ENCODE peak calls at places on chromosomes 11 and 22, in seven cellular contexts. S is adrenal gland, A is tibial artery, V is prostate gland, Q is psoas muscle, B is A549, R is GM12878. K is an unnamed sample.

GRCh38 chr22:49760630-49761571 is 66.8 kb downstream of the BRD1 start:
- DNase-seq in S (no peak), A (peak), V (no peak), Q (peak), B (no peak), R (peak), K (peak)

GRCh38 chr22:46323126-46323525 is 12.4 kb upstream of the TRMU start:
- DNase-seq in S (no peak), A (no peak), V (no peak), Q (no peak), B (no peak), R (no peak), K (no peak)

GRCh38 chr11:2724653-2725366 is 25.0 kb upstream of the KCNQ1OT1 start:
- DNase-seq in S (no peak), A (no peak), V (no peak), Q (peak), B (no peak), R (no peak), K (no peak)

GRCh38 chr22:30751529-30751928 is 56.9 kb downstream of the OSBP2 start:
- DNase-seq in S (no peak), A (no peak), V (no peak), Q (no peak), B (no peak), R (no peak), K (no peak)

GRCh38 chr11:28794405-28794804 is 686.2 kb downstream of the METTL15 start:
- DNase-seq in S (no peak), A (no peak), V (no peak), Q (no peak), B (no peak), R (no peak), K (no peak)

GRCh38 chr11:27229511-27230174 is 133.4 kb downstream of the CCDC34 start:
- DNase-seq in S (no peak), A (no peak), V (no peak), Q (no peak), B (no peak), R (no peak), K (no peak)

GRCh38 chr11:107018274-107018901 is at the start of gene GUCY1A2:
- DNase-seq in S (no peak), A (no peak), V (peak), Q (peak), B (no peak), R (no peak), K (peak)

GRCh38 chr11:7469351-7469865 is 15.9 kb upstream of the OLFML1 start:
- DNase-seq in S (no peak), A (no peak), V (no peak), Q (no peak), B (no peak), R (no peak), K (no peak)

GRCh38 chr22:41286639-41287091 is 678 bp upstream of the RANGAP1 start:
- DNase-seq in S (no peak), A (no peak), V (peak), Q (no peak), B (no peak), R (peak), K (peak)

GRCh38 chr11:31870609-31871309 is 59.6 kb upstream of the PAX6 start:
- DNase-seq in S (peak), A (no peak), V (peak), Q (peak), B (peak), R (no peak), K (peak)

GRCh38 chr22:23073506-23074229 is 3.3 kb downstream of the GNAZ start:
- DNase-seq in S (peak), A (peak), V (no peak), Q (peak), B (no peak), R (no peak), K (no peak)

GRCh38 chr22:43053176-43053575 is 36.0 kb downstream of the TTLL1 start:
- DNase-seq in S (no peak), A (no peak), V (no peak), Q (no peak), B (no peak), R (no peak), K (no peak)

GRCh38 chr11:93512073-93512475 is 31.1 kb downstream of the SMCO4 start:
- DNase-seq in S (no peak), A (no peak), V (no peak), Q (no peak), B (no peak), R (peak), K (no peak)

GRCh38 chr11:123137496-123138270 is 57.4 kb downstream of the CLMP start:
- DNase-seq in S (peak), A (peak), V (no peak), Q (peak), B (no peak), R (no peak), K (peak)

GRCh38 chr11:32374261-32374711 is 61.1 kb downstream of the WT1 start:
- DNase-seq in S (no peak), A (no peak), V (no peak), Q (no peak), B (peak), R (peak), K (peak)

GRCh38 chr22:49734882-49735281 is 92.8 kb downstream of the BRD1 start:
- DNase-seq in S (no peak), A (peak), V (no peak), Q (no peak), B (no peak), R (no peak), K (no peak)

GRCh38 chr11:10386861-10387208 is 68.2 kb upstream of the AMPD3 start:
- DNase-seq in S (no peak), A (no peak), V (no peak), Q (no peak), B (no peak), R (no peak), K (no peak)

GRCh38 chr22:38802671-38803121 is 8.8 kb upstream of the DNAL4 start:
- DNase-seq in S (peak), A (peak), V (peak), Q (peak), B (peak), R (no peak), K (no peak)

GRCh38 chr11:90468923-90469322 is 246.1 kb upstream of the CHORDC1 start:
- DNase-seq in S (no peak), A (no peak), V (no peak), Q (no peak), B (no peak), R (no peak), K (no peak)

GRCh38 chr11:71153005-71153395 is 99.4 kb downstream of the SHANK2 start:
- DNase-seq in S (peak), A (no peak), V (no peak), Q (no peak), B (peak), R (no peak), K (no peak)

GRCh38 chr11:114183041-114183511 is 113.1 kb upstream of the NNMT start:
- DNase-seq in S (no peak), A (peak), V (no peak), Q (peak), B (no peak), R (no peak), K (no peak)

GRCh38 chr11:71947498-71947897 is 18.7 kb downstream of the RNF121 start:
- DNase-seq in S (no peak), A (no peak), V (no peak), Q (no peak), B (no peak), R (no peak), K (no peak)

GRCh38 chr11:32016111-32016510 is 74.8 kb upstream of the RCN1 start:
- DNase-seq in S (no peak), A (no peak), V (no peak), Q (no peak), B (no peak), R (no peak), K (no peak)

GRCh38 chr11:127683321-127683720 is 682.8 kb upstream of the KIRREL3 start:
- DNase-seq in S (no peak), A (no peak), V (no peak), Q (no peak), B (no peak), R (no peak), K (no peak)

GRCh38 chr22:50326959-50327710 is at the start of gene DENND6B:
- DNase-seq in S (peak), A (peak), V (peak), Q (peak), B (peak), R (no peak), K (peak)

GRCh38 chr22:48846200-48846599 is 981.5 kb downstream of the BRD1 start:
- DNase-seq in S (no peak), A (no peak), V (no peak), Q (no peak), B (no peak), R (no peak), K (no peak)

GRCh38 chr22:29083576-29084566 is 11.0 kb downstream of the KREMEN1 start:
- DNase-seq in S (no peak), A (no peak), V (no peak), Q (no peak), B (no peak), R (no peak), K (peak)

GRCh38 chr22:37431811-37432707 is 4.8 kb upstream of the ELFN2 start:
- DNase-seq in S (no peak), A (no peak), V (no peak), Q (no peak), B (peak), R (no peak), K (peak)

GRCh38 chr22:38262051-38262795 is 10.6 kb downstream of the TMEM184B start:
- DNase-seq in S (peak), A (peak), V (peak), Q (peak), B (no peak), R (no peak), K (peak)

GRCh38 chr11:3177931-3178330 is 12.8 kb upstream of the OSBPL5 start:
- DNase-seq in S (no peak), A (no peak), V (no peak), Q (no peak), B (no peak), R (no peak), K (no peak)

GRCh38 chr22:47100019-47100418 is 337.6 kb downstream of the TBC1D22A start:
- DNase-seq in S (no peak), A (no peak), V (no peak), Q (no peak), B (no peak), R (no peak), K (no peak)

GRCh38 chr11:4035985-4036384 is 58.6 kb upstream of the RRM1 start:
- DNase-seq in S (no peak), A (no peak), V (no peak), Q (no peak), B (no peak), R (no peak), K (no peak)

GRCh38 chr11:71293961-71294782 is 41.8 kb upstream of the SHANK2 start:
- DNase-seq in S (no peak), A (peak), V (peak), Q (no peak), B (no peak), R (no peak), K (no peak)

GRCh38 chr11:10400856-10401255 is 54.2 kb upstream of the AMPD3 start:
- DNase-seq in S (no peak), A (no peak), V (no peak), Q (no peak), B (no peak), R (no peak), K (no peak)

GRCh38 chr11:59144096-59144495 is 1.4 kb downstream of the FAM111A start:
- DNase-seq in S (no peak), A (no peak), V (no peak), Q (no peak), B (no peak), R (no peak), K (no peak)

GRCh38 chr22:48346311-48346710 is 1481.4 kb downstream of the BRD1 start:
- DNase-seq in S (no peak), A (no peak), V (no peak), Q (peak), B (no peak), R (no peak), K (no peak)

GRCh38 chr11:85718991-85719807 is 33.2 kb upstream of the CCDC89 start:
- DNase-seq in S (peak), A (peak), V (no peak), Q (peak), B (peak), R (no peak), K (no peak)
- H3K4me3 ChIP-seq in S (no peak), A (peak), V (no peak), Q (peak), B (peak), R (no peak), K (no peak)

DNA sequence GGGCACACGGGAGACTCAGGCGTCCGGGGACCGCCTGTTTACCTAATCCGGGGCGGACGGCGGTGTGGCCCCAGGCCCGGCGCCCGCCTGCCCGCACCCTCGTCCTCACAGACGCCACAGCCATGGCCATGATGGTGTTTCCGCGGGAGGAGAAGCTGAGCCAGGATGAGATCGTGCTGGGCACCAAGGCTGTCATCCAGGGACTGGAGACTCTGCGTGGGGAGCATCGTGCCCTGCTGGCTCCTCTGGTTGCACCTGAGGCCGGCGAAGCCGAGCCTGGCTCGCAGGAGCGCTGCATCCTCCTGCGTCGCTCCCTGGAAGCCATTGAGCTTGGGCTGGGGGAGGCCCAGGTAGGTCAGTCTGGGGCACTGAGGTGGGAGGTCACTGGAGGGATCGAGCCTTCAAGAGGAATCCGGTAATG is 10.0 kb upstream of the RAB1B start:
- DNase-seq in S (no peak), A (no peak), V (no peak), Q (no peak), B (no peak), R (no peak), K (no peak)
- TF ChIP-seq CTCF in S (no peak), A (no peak), V (no peak), Q (no peak), B (no peak), R (no peak), K (no peak)

GRCh38 chr11:45209904-45210699 is 63.7 kb downstream of the PRDM11 start:
- DNase-seq in S (peak), A (peak), V (peak), Q (peak), B (no peak), R (no peak), K (peak)

GRCh38 chr11:45209000-45209399 is 62.6 kb downstream of the PRDM11 start:
- DNase-seq in S (no peak), A (no peak), V (no peak), Q (no peak), B (no peak), R (no peak), K (no peak)

GRCh38 chr11:45210846-45211245 is 64.4 kb downstream of the PRDM11 start:
- DNase-seq in S (no peak), A (no peak), V (no peak), Q (peak), B (no peak), R (no peak), K (no peak)

GRCh38 chr11:45208135-45208534 is 61.7 kb downstream of the PRDM11 start:
- DNase-seq in S (no peak), A (no peak), V (peak), Q (no peak), B (no peak), R (no peak), K (no peak)

GRCh38 chr11:45209480-45209879 is 63.0 kb downstream of the PRDM11 start:
- DNase-seq in S (no peak), A (no peak), V (no peak), Q (no peak), B (no peak), R (no peak), K (no peak)
- H3K4me3 ChIP-seq in S (no peak), A (peak), V (no peak), Q (peak), B (no peak), R (no peak), K (no peak)

DNA sequence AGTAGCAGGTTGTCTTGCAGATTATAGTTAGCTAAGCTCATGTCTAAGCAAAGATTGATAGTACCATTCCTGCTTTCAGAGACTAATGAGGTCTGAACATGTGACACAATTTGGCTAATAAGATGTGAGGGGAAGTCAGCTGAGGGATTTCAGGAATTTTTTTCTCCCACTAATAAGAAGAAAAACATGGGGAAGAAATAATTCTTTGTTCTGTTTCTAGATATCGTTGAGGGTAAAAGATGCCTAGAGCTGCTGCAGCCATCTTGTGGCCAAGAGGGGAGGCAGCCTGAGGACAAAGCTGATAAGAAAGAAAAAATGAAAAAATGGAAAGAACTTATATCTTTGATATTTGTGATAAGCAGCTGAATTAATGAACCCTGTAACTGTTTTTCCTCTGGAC is 1334.4 kb downstream of the LRRC4C start:
- DNase-seq in S (no peak), A (no peak), V (no peak), Q (no peak), B (no peak), R (no peak), K (no peak)
- TF ChIP-seq CTCF in S (no peak), A (no peak), V (no peak), Q (no peak), B (no peak), R (peak), K (no peak)

GRCh38 chr11:46916669-46917108 is 1.7 kb downstream of the LRP4 start:
- DNase-seq in S (peak), A (no peak), V (peak), Q (peak), B (peak), R (no peak), K (no peak)
- H3K4me3 ChIP-seq in S (peak), A (peak), V (peak), Q (peak), B (peak), R (peak), K (no peak)

DNA sequence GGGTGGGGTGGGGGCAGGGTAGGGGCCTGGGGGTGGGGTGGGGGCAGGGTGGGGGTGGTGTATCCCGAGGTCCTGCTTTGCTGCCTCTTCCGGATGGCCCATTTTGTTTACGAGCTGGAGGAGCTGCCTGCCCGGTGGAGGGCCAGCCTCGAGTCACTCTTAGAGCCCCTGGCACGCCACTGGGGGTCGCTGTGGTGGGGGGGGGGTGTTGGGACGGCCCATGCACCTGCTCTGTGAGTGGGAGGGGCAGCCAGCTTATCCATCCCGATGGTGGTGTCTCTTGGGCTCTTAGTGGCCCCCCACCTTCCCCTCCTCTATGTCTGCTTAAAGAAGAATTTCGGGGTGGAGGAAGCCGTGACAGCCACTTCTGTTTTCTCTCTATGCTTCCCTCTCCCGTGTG is 24.6 kb downstream of the MRGPRD start:
- DNase-seq in S (no peak), A (peak), V (no peak), Q (peak), B (no peak), R (no peak), K (peak)
- TF ChIP-seq CTCF in S (no peak), A (no peak), V (no peak), Q (no peak), B (no peak), R (peak), K (peak)

GRCh38 chr11:76270387-76270786 is 64.1 kb upstream of the WNT11 start:
- DNase-seq in S (no peak), A (peak), V (no peak), Q (peak), B (no peak), R (no peak), K (no peak)
- H3K4me3 ChIP-seq in S (no peak), A (no peak), V (no peak), Q (no peak), B (no peak), R (no peak), K (no peak)

DNA sequence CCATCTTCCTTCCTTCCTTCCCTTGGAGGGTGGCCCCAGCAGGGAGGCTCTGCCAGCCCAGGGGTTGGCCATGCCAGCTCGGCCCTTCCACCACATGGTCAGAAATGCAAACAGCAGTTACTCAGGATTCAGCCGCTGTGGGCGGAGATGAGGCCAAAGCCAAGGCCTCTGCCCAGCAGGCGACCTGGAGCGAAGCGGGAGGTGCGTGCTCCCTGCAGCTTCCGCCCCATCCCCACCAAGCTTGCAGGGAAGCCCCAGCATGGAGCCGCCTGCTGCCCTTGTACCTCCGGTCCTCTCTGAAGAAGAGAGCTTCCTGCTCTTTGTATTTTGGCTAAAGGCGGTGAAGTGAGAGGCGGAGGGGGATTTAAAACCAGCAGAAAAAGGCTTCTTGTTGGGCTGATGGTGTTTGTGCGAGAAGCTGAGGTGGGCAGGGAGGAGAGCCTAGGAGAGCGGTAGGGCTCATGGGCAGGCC is 50.4 kb downstream of the ANO1 start:
- DNase-seq in S (no peak), A (peak), V (peak), Q (no peak), B (peak), R (no peak), K (no peak)
- TF ChIP-seq CTCF in S (no peak), A (peak), V (no peak), Q (no peak), B (no peak), R (no peak), K (no peak)

DNA sequence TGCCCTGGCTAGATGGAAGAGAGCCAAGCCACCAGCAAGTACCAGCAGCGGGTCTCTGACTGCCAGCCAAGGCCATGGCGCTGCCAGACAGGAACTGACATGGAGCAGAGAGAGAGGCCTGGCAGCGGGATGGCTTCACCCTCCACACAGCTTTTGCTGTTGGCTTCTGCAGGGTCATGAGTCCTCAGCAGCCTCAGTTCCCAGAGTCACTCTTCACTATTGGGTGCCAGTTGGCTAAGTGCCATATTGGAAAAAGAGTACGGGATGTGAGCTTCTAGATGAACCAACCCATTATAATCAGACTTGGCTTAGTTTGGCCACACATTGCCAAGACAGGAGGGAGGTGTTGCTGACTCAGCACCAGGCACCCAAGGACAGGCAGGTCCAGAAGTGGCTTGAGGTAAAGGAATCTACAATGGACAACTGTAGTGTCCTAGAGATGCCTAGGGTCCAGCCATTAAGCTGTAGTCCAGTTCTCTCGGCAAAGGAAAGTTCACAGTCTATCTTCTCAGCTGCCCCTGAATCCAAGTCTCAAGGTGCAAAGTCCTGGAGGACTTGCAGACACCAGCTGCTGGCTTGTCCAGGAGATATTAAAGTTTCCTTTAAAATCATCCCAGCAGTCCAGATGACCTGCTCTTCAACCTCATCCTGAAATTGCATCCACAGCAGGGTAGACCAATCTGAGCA is 40.7 kb upstream of the POU2AF1 start:
- DNase-seq in S (no peak), A (peak), V (peak), Q (peak), B (no peak), R (no peak), K (no peak)
- H3K4me3 ChIP-seq in S (no peak), A (no peak), V (no peak), Q (no peak), B (no peak), R (no peak), K (no peak)